ENCODE peak calls at places on chromosomes 13 and 19, in four cellular contexts. C is body of pancreas, I is suprapubic skin, H is right atrium auricular region. X is an unnamed sample.

GRCh38 chr13:48268019-48268418 is 35.0 kb downstream of the ITM2B start:
- DNase-seq in H (no peak), C (no peak), I (no peak), X (no peak)

GRCh38 chr13:111956261-111957151 is 110.4 kb upstream of the SOX1 start:
- DNase-seq in I (peak; percentile 72), C (no peak), H (peak; percentile 30), X (no peak)

GRCh38 chr13:79987323-79987722 is 353.6 kb downstream of the SPRY2 start:
- DNase-seq in H (no peak), C (no peak), I (no peak), X (no peak)

GRCh38 chr13:76012091-76012721 is 376.1 kb downstream of the LMO7 start:
- DNase-seq in I (no peak), C (no peak), H (no peak), X (no peak)

GRCh38 chr19:23799321-23799720 is 40.6 kb upstream of the ZNF681 start:
- DNase-seq in C (no peak), I (no peak), H (no peak), X (peak; percentile 19)

GRCh38 chr13:67275351-67275989 is 45.3 kb upstream of the PCDH9 start:
- DNase-seq in C (no peak), H (no peak), I (no peak), X (no peak)

GRCh38 chr19:38917921-38918491 is 6.0 kb upstream of the CCER2 start:
- DNase-seq in H (no peak), C (no peak), I (no peak), X (no peak)

GRCh38 chr19:35176183-35176570 is 21.6 kb downstream of the FXYD5 start:
- DNase-seq in C (no peak), H (no peak), I (no peak), X (no peak)

GRCh38 chr19:46017095-46017429 is 5.8 kb downstream of the PGLYRP1 start:
- DNase-seq in H (no peak), I (no peak), C (no peak), X (no peak)

GRCh38 chr13:76730220-76730619 is 156.0 kb downstream of the KCTD12 start:
- DNase-seq in C (no peak), I (no peak), H (no peak), X (no peak)

GRCh38 chr13:86601351-86601750 is 802.1 kb upstream of the SLITRK6 start:
- DNase-seq in H (no peak), I (no peak), C (no peak), X (no peak)

GRCh38 chr19:47187023-47187655 is 43.9 kb downstream of the BBC3 start:
- DNase-seq in I (no peak), H (no peak), C (no peak), X (no peak)

GRCh38 chr13:46648166-46648607 is 95.2 kb downstream of the LRCH1 start:
- DNase-seq in H (no peak), I (no peak), C (peak; percentile 49), X (peak; percentile 39)

GRCh38 chr13:20974981-20975585 is 72.5 kb upstream of the XPO4 start:
- DNase-seq in H (no peak), I (peak; percentile 76), C (no peak), X (no peak)

GRCh38 chr13:23987331-23987730 is 90.0 kb upstream of the C1QTNF9B start:
- DNase-seq in C (no peak), I (no peak), H (no peak), X (no peak)

GRCh38 chr19:51681286-51681956 is 11.7 kb upstream of the SPACA6 start:
- DNase-seq in I (no peak), H (no peak), C (no peak), X (no peak)

GRCh38 chr13:39527961-39528720 is 74.9 kb downstream of the LHFPL6 start:
- DNase-seq in H (peak; percentile 72), C (no peak), I (no peak), X (no peak)

GRCh38 chr13:32408999-32409313 is 19.0 kb downstream of the N4BP2L1 start:
- DNase-seq in I (no peak), C (no peak), H (no peak), X (no peak)

GRCh38 chr19:19436137-19436691 is 30.7 kb downstream of the GATAD2A start:
- DNase-seq in H (no peak), I (no peak), C (no peak), X (no peak)

GRCh38 chr19:17314007-17314589 is 4.7 kb downstream of the DDA1 start:
- DNase-seq in I (no peak), C (no peak), H (no peak), X (no peak)

GRCh38 chr13:114152831-114153371 is 20.5 kb upstream of the RASA3 start:
- DNase-seq in I (no peak), H (no peak), C (no peak), X (no peak)

GRCh38 chr13:111176421-111176820 is 61.3 kb downstream of the ARHGEF7 start:
- DNase-seq in C (no peak), H (no peak), I (no peak), X (no peak)

GRCh38 chr19:30668521-30669155 is 296.5 kb downstream of the ZNF536 start:
- DNase-seq in I (no peak), C (no peak), H (no peak), X (no peak)

GRCh38 chr13:66624302-66624701 is 605.8 kb downstream of the PCDH9 start:
- DNase-seq in H (no peak), C (no peak), I (no peak), X (no peak)

GRCh38 chr13:76707360-76707759 is 178.8 kb downstream of the KCTD12 start:
- DNase-seq in I (no peak), C (no peak), H (no peak), X (no peak)

GRCh38 chr13:110350509-110350908 is 43.4 kb downstream of the COL4A2 start:
- DNase-seq in C (no peak), I (no peak), H (no peak), X (no peak)

GRCh38 chr13:51814825-51815650 is 11.1 kb upstream of the DHRS12 start:
- DNase-seq in C (peak; percentile 81), H (peak; percentile 75), I (no peak), X (peak; percentile 58)

GRCh38 chr19:31148671-31149070 is 200.6 kb downstream of the TSHZ3 start:
- DNase-seq in H (no peak), I (no peak), C (no peak), X (no peak)

GRCh38 chr13:46113596-46113995 is 8.8 kb upstream of the CPB2 start:
- DNase-seq in H (no peak), C (no peak), I (no peak), X (no peak)

GRCh38 chr19:31350033-31350692 is 927 bp upstream of the TSHZ3 start:
- DNase-seq in H (no peak), I (no peak), C (no peak), X (no peak)

GRCh38 chr19:44587863-44588752 is 25.3 kb upstream of the IGSF23 start:
- DNase-seq in H (no peak), I (no peak), C (no peak), X (no peak)

GRCh38 chr19:11240008-11240444 is 607 bp downstream of the ANGPTL8 start:
- DNase-seq in H (no peak), I (no peak), C (no peak), X (no peak)

GRCh38 chr19:11244846-11245589 is 5.6 kb downstream of the ANGPTL8 start:
- DNase-seq in I (no peak), C (no peak), H (no peak), X (no peak)

GRCh38 chr19:11243798-11244169 is 4.4 kb downstream of the ANGPTL8 start:
- DNase-seq in H (no peak), C (no peak), I (no peak), X (no peak)

GRCh38 chr19:11239377-11240000 is at the start of gene ANGPTL8:
- DNase-seq in I (no peak), H (no peak), C (no peak), X (no peak)

DNA sequence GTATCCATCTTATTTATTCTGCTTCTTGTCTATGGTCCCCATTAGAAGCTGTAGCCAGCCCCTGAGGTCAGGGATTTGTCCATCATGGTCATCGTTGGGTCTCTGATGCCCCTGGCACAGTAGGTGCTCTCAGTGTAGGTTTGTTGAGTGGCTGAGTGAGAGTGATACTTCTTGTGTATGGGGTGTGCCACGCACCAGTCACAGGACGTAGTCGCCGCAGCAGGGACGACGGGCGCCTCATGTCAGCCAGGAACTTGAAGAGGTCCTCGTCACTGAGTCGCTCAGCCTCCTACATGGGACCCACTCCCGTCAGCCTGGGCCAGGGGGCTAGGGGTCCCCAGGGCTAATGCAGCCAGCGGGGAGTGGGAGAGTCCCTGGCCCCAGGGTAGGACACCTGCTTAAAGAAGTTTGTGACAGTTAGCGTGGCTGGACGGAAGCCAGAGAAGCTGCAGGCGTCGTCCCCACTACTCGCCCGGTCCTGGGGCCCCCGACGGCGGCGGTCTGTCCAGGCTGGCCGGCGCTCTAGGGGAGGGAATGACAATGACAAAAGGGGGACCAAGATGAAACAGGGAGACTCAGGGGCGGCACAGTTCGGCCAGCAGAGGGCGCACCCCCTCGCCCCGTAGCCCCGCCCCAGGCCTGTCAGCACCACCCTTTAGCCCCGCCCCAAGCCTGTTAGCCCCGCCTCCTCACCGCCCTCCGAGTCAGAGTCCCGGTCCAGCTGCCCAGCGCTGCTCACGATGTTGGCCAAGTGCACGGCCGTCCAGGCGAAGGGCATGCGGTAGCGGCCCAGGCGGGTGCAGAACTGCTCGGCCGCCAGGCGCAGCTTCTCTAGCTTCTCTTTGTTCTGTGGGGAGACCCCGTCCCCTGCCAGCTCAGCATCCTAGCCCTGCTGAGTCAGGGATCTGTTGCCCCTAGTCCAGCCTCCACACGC is 3.7 kb downstream of the ANGPTL8 start:
- DNase-seq in I (peak; percentile 96), C (peak; percentile 94), H (peak; percentile 93), X (peak; percentile 72)
- H3K4me3 ChIP-seq in I (no peak overlapping the region), C (no peak overlapping the region), H (no peak overlapping the region), X (no peak overlapping the region)

DNA sequence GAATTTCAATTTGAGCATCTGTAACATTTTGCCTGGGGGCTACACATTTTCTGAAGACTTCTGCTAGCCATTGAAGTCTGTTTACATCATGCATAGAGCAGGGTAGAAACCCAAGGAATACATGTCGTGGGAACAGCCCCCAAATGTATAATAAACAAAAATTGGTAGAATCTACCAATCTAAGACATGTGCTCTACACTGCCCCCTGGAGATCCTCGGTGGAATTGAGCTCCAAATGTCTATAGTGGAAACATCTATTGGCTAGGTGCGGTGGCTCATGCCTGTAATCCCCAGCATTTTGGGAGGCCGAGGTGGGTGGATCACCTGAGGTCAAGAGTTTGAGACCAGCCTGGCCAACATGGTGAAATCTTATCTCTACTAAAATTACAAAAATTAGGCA is 57.3 kb downstream of the MBD3L2B start:
- DNase-seq in H (no peak), I (no peak), C (peak; percentile 17), X (no peak)
- TF ChIP-seq CTCF in H (peak; percentile 33), I (no peak), C (no peak), X (peak; percentile 52)

GRCh38 chr19:55353803-55354697 is 469 bp downstream of the COX6B2 start:
- DNase-seq in H (no peak), C (peak; percentile 67), I (no peak), X (peak; percentile 68)
- H3K36me3 ChIP-seq in H (no peaks in the 10 kb centered on the region), C (no peaks in the 10 kb centered on the region), I (no peaks in the 10 kb centered on the region), X (no peaks in the 10 kb centered on the region)

DNA sequence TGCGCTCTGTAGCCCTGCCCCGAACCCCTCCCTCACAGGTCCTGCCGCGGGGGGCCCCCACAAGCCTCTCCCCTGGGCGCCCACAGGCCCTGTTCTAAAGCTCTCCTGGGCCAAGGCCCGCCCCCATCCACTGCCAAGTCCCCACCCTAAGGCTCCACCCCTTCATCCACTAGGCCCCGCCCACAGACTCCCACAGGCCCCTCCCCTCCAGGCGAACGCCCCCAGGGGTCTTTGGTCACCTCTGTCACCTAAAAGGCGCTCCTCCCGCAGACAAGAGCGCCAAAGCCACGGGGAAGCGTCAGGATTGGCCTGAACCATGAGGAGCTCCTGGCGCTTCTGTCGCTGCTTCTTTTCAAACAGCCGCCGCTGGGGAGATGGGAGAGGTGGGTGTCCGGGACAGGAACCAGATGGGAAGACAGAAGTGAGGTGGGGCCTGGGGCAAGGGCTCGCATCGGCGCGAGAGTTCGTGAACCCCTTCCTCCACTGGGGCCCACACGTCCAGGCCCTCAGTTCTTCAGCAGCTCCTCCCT is 2.3 kb downstream of the TULP2 start:
- DNase-seq in C (peak; percentile 69), H (peak; percentile 68), I (peak; percentile 89), X (no peak)
- H3K4me3 ChIP-seq in C (no peak overlapping the region), H (peak overlapping the region; percentile 37), I (peak overlapping the region; percentile 50), X (no peak overlapping the region)

GRCh38 chr13:29703421-29703820 is 107.9 kb upstream of the SLC7A1 start:
- DNase-seq in I (no peak), H (no peak), C (no peak), X (no peak)
- TF ChIP-seq CTCF in I (no peak), H (no peak), C (no peak), X (no peak)

X was measured in GM06990.